ENCODE peak calls at places on chromosomes 3 and 15, in ten cellular contexts. M is stimulated activated CD4-positive, alpha-beta T cell treated with anti-CD3 and anti-CD28 coated beads, Interleukin-2, amount 100 ng/mL, for 24 hours; X is nephron progenitor cell; K is activated B cell treated with CpG ODN at 0.5 μM for 24 hours; O is GM03348; S is lower lobe of right lung; L is HEK293T; W is activated T-cell treated with anti-CD3 and anti-CD28 coated beads for 1 hour; I is CD8-positive, alpha-beta T cell; Q is GM06990. U is an unnamed sample.

GRCh38 chr15:84859143-84859542 is 25.3 kb upstream of the SLC28A1 start:
- DNase-seq in M (no peak), X (no peak), K (no peak), O (no peak), S (no peak), L (no peak), W (no peak), I (no peak), Q (no peak), U (no peak)

GRCh38 chr15:44729394-44729913 is 6.9 kb upstream of the TRIM69 start:
- DNase-seq in M (no peak), X (peak; percentile 31), K (no peak), O (no peak), S (peak; percentile 53), L (no peak), W (no peak), I (no peak), Q (no peak), U (peak; percentile 57)

GRCh38 chr3:16290007-16290826 is 25.2 kb downstream of the OXNAD1 start:
- DNase-seq in M (peak; percentile 48), X (peak; percentile 50), K (no peak), O (peak; percentile 63), S (no peak), L (peak; percentile 36), W (peak; percentile 46), I (peak; percentile 38), Q (no peak), U (peak; percentile 47)

GRCh38 chr3:107680698-107681097 is 157.9 kb downstream of the BBX start:
- DNase-seq in M (no peak), X (no peak), K (no peak), O (no peak), S (no peak), L (no peak), W (no peak), I (no peak), Q (no peak), U (no peak)

GRCh38 chr3:123872621-123873020 is 11.5 kb downstream of the MYLK start:
- DNase-seq in M (no peak), X (no peak), K (no peak), O (no peak), S (no peak), L (no peak), W (no peak), I (no peak), Q (no peak), U (no peak)

GRCh38 chr15:68057758-68058157 is 3.6 kb downstream of the PIAS1 start:
- DNase-seq in M (no peak), X (no peak), K (no peak), O (no peak), S (no peak), L (no peak), W (no peak), I (no peak), Q (no peak), U (no peak)

GRCh38 chr3:138043266-138044029 is 33.5 kb downstream of the CLDN18 start:
- DNase-seq in M (no peak), X (no peak), K (no peak), O (peak; percentile 70), S (no peak), L (no peak), W (no peak), I (no peak), Q (no peak), U (no peak)

GRCh38 chr3:175304437-175304836 is 445.3 kb downstream of the NAALADL2 start:
- DNase-seq in M (no peak), X (no peak), K (no peak), O (peak; percentile 3), S (no peak), L (no peak), W (no peak), I (no peak), Q (no peak), U (no peak)

GRCh38 chr15:69957175-69957574 is 140.5 kb downstream of the TLE3 start:
- DNase-seq in M (no peak), X (no peak), K (no peak), O (no peak), S (no peak), L (no peak), W (no peak), I (no peak), Q (no peak), U (no peak)

GRCh38 chr3:172515130-172515918 is 7.9 kb downstream of the TNFSF10 start:
- DNase-seq in M (no peak), X (no peak), K (no peak), O (no peak), S (no peak), L (no peak), W (no peak), I (no peak), Q (no peak), U (no peak)

GRCh38 chr3:50525987-50526386 is 22.6 kb upstream of the CACNA2D2 start:
- DNase-seq in M (peak; percentile 75), X (peak; percentile 82), K (no peak), O (peak; percentile 65), S (peak; percentile 81), L (peak; percentile 38), W (peak; percentile 8), I (no peak), Q (no peak), U (peak; percentile 31)

GRCh38 chr15:92425578-92426225 is 32.0 kb downstream of the ST8SIA2 start:
- DNase-seq in M (no peak), X (no peak), K (no peak), O (no peak), S (no peak), L (no peak), W (no peak), I (no peak), Q (no peak), U (no peak)

GRCh38 chr15:92808611-92809063 is 91.5 kb upstream of the CHD2 start:
- DNase-seq in M (no peak), X (no peak), K (no peak), O (peak; percentile 66), S (peak; percentile 74), L (peak; percentile 51), W (no peak), I (no peak), Q (no peak), U (no peak)

GRCh38 chr3:153284282-153284938 is 122.4 kb downstream of the RAP2B start:
- DNase-seq in M (peak; percentile 23), X (no peak), K (no peak), O (peak; percentile 81), S (peak; percentile 71), L (no peak), W (no peak), I (no peak), Q (no peak), U (peak; percentile 25)

GRCh38 chr3:69740103-69741021 is 1.1 kb downstream of the MITF start:
- DNase-seq in M (peak; percentile 10), X (peak; percentile 50), K (no peak), O (no peak), S (peak; percentile 79), L (peak; percentile 34), W (no peak), I (no peak), Q (peak; percentile 6), U (no peak)

GRCh38 chr15:96767703-96768434 is 437.4 kb downstream of the NR2F2 start:
- DNase-seq in M (no peak), X (no peak), K (no peak), O (no peak), S (no peak), L (no peak), W (no peak), I (no peak), Q (no peak), U (no peak)

GRCh38 chr3:180250172-180250571 is 213.4 kb upstream of the PEX5L start:
- DNase-seq in M (no peak), X (no peak), K (no peak), O (no peak), S (no peak), L (no peak), W (no peak), I (no peak), Q (no peak), U (no peak)

GRCh38 chr3:141275032-141275422 is 43.4 kb downstream of the PXYLP1 start:
- DNase-seq in M (no peak), X (no peak), K (no peak), O (peak; percentile 55), S (no peak), L (no peak), W (no peak), I (no peak), Q (no peak), U (no peak)

GRCh38 chr3:48130321-48130881 is 57.8 kb downstream of the CDC25A start:
- DNase-seq in M (no peak), X (no peak), K (no peak), O (peak; percentile 81), S (peak; percentile 67), L (peak; percentile 18), W (no peak), I (no peak), Q (no peak), U (no peak)

GRCh38 chr3:141382571-141382970 is 14.3 kb downstream of the ZBTB38 start:
- DNase-seq in M (no peak), X (no peak), K (no peak), O (no peak), S (no peak), L (no peak), W (no peak), I (no peak), Q (no peak), U (no peak)

GRCh38 chr15:46077220-46077619 is 442.4 kb downstream of the SQOR start:
- DNase-seq in M (no peak), X (no peak), K (no peak), O (no peak), S (no peak), L (no peak), W (no peak), I (no peak), Q (no peak), U (no peak)

GRCh38 chr3:197613187-197613586 is 57.4 kb upstream of the BDH1 start:
- DNase-seq in M (no peak), X (no peak), K (no peak), O (no peak), S (no peak), L (no peak), W (no peak), I (no peak), Q (no peak), U (no peak)

GRCh38 chr15:40932146-40932545 is 3.0 kb downstream of the DLL4 start:
- DNase-seq in M (no peak), X (no peak), K (no peak), O (no peak), S (no peak), L (no peak), W (no peak), I (no peak), Q (no peak), U (no peak)

GRCh38 chr15:73464602-73465001 is 21.6 kb downstream of the REC114 start:
- DNase-seq in M (no peak), X (no peak), K (no peak), O (no peak), S (no peak), L (peak; percentile 44), W (no peak), I (no peak), Q (no peak), U (no peak)

GRCh38 chr15:41483115-41483514 is 10.6 kb upstream of the ITPKA start:
- DNase-seq in M (peak; percentile 35), X (no peak), K (no peak), O (no peak), S (no peak), L (no peak), W (no peak), I (no peak), Q (no peak), U (peak; percentile 11)

GRCh38 chr3:45923755-45924154 is 19.5 kb upstream of the CXCR6 start:
- DNase-seq in M (no peak), X (no peak), K (no peak), O (peak; percentile 31), S (no peak), L (no peak), W (no peak), I (no peak), Q (no peak), U (no peak)

U was measured in stimulated activated naive CD4-positive, alpha-beta T cell treated with Interleukin-2 at 50 U/mL for 16 hours.